ENCODE peak calls at places on chromosomes 4 and X, in nine cellular contexts. D is T-helper 1 cell, A is brain microvascular endothelial cell, W is HFF-Myc, H is left colon, P is T-cell, M is COR-L47, Q is Caki2, O is psoas muscle. K is an unnamed sample.
A peak's percentile ranks its signal among the peaks of the same experiment; 100 is the strongest.

GRCh38 chrX:74015379-74016019 is 288.5 kb upstream of the ZCCHC13 start:
- DNase-seq in D (peak; percentile 9), A (peak; percentile 72), W (peak; percentile 16), H (peak; percentile 33), P (peak; percentile 48), M (peak; percentile 33), Q (peak; percentile 19), O (peak; percentile 61), K (peak; percentile 88)

GRCh38 chr4:77899607-77900006 is 37.0 kb downstream of the MRPL1 start:
- DNase-seq in D (no peak), A (no peak), W (no peak), H (no peak), P (no peak), M (no peak), Q (no peak), O (no peak), K (no peak)

GRCh38 chr4:1989533-1990347 is 19.0 kb downstream of the NELFA start:
- DNase-seq in D (no peak), A (no peak), W (no peak), H (peak; percentile 14), P (no peak), M (no peak), Q (no peak), O (peak; percentile 39), K (no peak)

GRCh38 chr4:102328045-102328444 is 17.2 kb downstream of the SLC39A8 start:
- DNase-seq in D (no peak), A (no peak), W (no peak), H (no peak), P (no peak), M (no peak), Q (no peak), O (no peak), K (no peak)

GRCh38 chr4:75325316-75325715 is 188.9 kb downstream of the RCHY1 start:
- DNase-seq in D (no peak), A (no peak), W (no peak), H (no peak), P (no peak), M (no peak), Q (no peak), O (no peak), K (no peak)

GRCh38 chr4:154032914-154033313 is 244.0 kb upstream of the SFRP2 start:
- DNase-seq in D (no peak), A (no peak), W (no peak), H (no peak), P (no peak), M (no peak), Q (no peak), O (no peak), K (no peak)

GRCh38 chrX:38124000-38124399 is 96.7 kb downstream of the SRPX start:
- DNase-seq in D (no peak), A (no peak), W (no peak), H (no peak), P (no peak), M (no peak), Q (no peak), O (no peak), K (no peak)

GRCh38 chr4:102551946-102552575 is 50.9 kb downstream of the NFKB1 start:
- DNase-seq in D (no peak), A (no peak), W (no peak), H (no peak), P (no peak), M (no peak), Q (no peak), O (no peak), K (no peak)

GRCh38 chr4:76897522-76898384 is at the start of gene SOWAHB:
- DNase-seq in D (peak; percentile 12), A (no peak), W (no peak), H (peak; percentile 93), P (no peak), M (peak; percentile 45), Q (peak; percentile 35), O (peak; percentile 53), K (peak; percentile 91)

GRCh38 chrX:106243376-106243775 is 75.3 kb downstream of the PWWP3B start:
- DNase-seq in D (no peak), A (no peak), W (no peak), H (no peak), P (no peak), M (no peak), Q (no peak), O (no peak), K (no peak)

GRCh38 chrX:43745938-43746721 is 90.0 kb downstream of the MAOA start:
- DNase-seq in D (no peak), A (no peak), W (no peak), H (no peak), P (no peak), M (no peak), Q (peak; percentile 29), O (no peak), K (no peak)

GRCh38 chr4:83561381-83561780 is 25.5 kb downstream of the GPAT3 start:
- DNase-seq in D (no peak), A (peak; percentile 12), W (no peak), H (peak; percentile 41), P (no peak), M (no peak), Q (peak; percentile 80), O (no peak), K (no peak)

GRCh38 chrX:21166302-21166982 is 207.8 kb upstream of the CNKSR2 start:
- DNase-seq in D (no peak), A (peak; percentile 46), W (no peak), H (no peak), P (no peak), M (no peak), Q (peak; percentile 19), O (no peak), K (no peak)

GRCh38 chrX:151754042-151754419 is 19.5 kb downstream of the CNGA2 start:
- DNase-seq in D (no peak), A (peak; percentile 79), W (no peak), H (no peak), P (no peak), M (no peak), Q (peak; percentile 50), O (no peak), K (peak; percentile 55)

GRCh38 chr4:40516651-40517050 is 113.0 kb downstream of the RBM47 start:
- DNase-seq in D (no peak), A (no peak), W (no peak), H (no peak), P (no peak), M (no peak), Q (no peak), O (no peak), K (peak; percentile 67)

GRCh38 chr4:52780627-52781354 is 29.6 kb upstream of the ERVMER34-1 start:
- DNase-seq in D (no peak), A (peak; percentile 5), W (no peak), H (no peak), P (no peak), M (no peak), Q (peak; percentile 16), O (no peak), K (no peak)

GRCh38 chr4:10347281-10347795 is 109.9 kb downstream of the ZNF518B start:
- DNase-seq in D (no peak), A (no peak), W (no peak), H (no peak), P (no peak), M (no peak), Q (no peak), O (no peak), K (no peak)

GRCh38 chr4:177220376-177220775 is 89.3 kb upstream of the NEIL3 start:
- DNase-seq in D (no peak), A (peak; percentile 49), W (peak; percentile 10), H (no peak), P (no peak), M (no peak), Q (no peak), O (no peak), K (no peak)

GRCh38 chr4:7514281-7514680 is 79.6 kb upstream of the PSAPL1 start:
- DNase-seq in D (no peak), A (no peak), W (no peak), H (no peak), P (no peak), M (no peak), Q (no peak), O (no peak), K (no peak)

GRCh38 chr4:40684404-40684803 is 54.7 kb upstream of the RBM47 start:
- DNase-seq in D (no peak), A (no peak), W (no peak), H (no peak), P (no peak), M (no peak), Q (no peak), O (no peak), K (no peak)

GRCh38 chr4:186832906-186833305 is 109.2 kb upstream of the FAT1 start:
- DNase-seq in D (no peak), A (peak; percentile 87), W (no peak), H (no peak), P (no peak), M (no peak), Q (no peak), O (no peak), K (no peak)

GRCh38 chrX:150087612-150088011 is 149.3 kb upstream of the EOLA2 start:
- DNase-seq in D (no peak), A (no peak), W (no peak), H (no peak), P (no peak), M (no peak), Q (no peak), O (no peak), K (no peak)

GRCh38 chrX:54808109-54808604 is 612 bp downstream of the MAGED2 start:
- DNase-seq in D (peak; percentile 25), A (no peak), W (peak; percentile 5), H (peak; percentile 71), P (no peak), M (peak; percentile 28), Q (no peak), O (peak; percentile 83), K (peak; percentile 89)

GRCh38 chrX:22122510-22122909 is 90.4 kb downstream of the PHEX start:
- DNase-seq in D (no peak), A (peak; percentile 41), W (no peak), H (no peak), P (no peak), M (no peak), Q (peak; percentile 76), O (peak; percentile 67), K (no peak)